ENCODE peak calls at places on chromosomes 1 and 21, in ten cellular contexts. One of them, this sample, is unnamed.
A peak's percentile ranks its signal among the peaks of the same experiment; 100 is the strongest.

GRCh38 chr1:108961752-108962486 is 1.4 kb downstream of the CLCC1 start:
- DNase-seq in body of pancreas: no peak
- DNase-seq in GM23338: no peak
- DNase-seq in breast epithelium: no peak
- DNase-seq in fibroblast of lung: no peak
- DNase-seq in endothelial cell of umbilical vein: no peak
- DNase-seq in psoas muscle: no peak
- DNase-seq in AG04450: no peak
- DNase-seq in hepatocyte: no peak
- DNase-seq in CD4-positive, alpha-beta T cell: no peak
- DNase-seq in this sample: no peak

GRCh38 chr1:153661111-153661708 is 2.7 kb downstream of the SNAPIN start:
- DNase-seq in fibroblast of lung: no peak
- DNase-seq in breast epithelium: no peak
- DNase-seq in CD4-positive, alpha-beta T cell: no peak
- DNase-seq in hepatocyte: no peak
- DNase-seq in GM23338: peak; percentile 26
- DNase-seq in endothelial cell of umbilical vein: no peak
- DNase-seq in psoas muscle: no peak
- DNase-seq in body of pancreas: no peak
- DNase-seq in AG04450: no peak
- DNase-seq in this sample: no peak

GRCh38 chr1:42480921-42481320 is 17.8 kb downstream of the CCDC30 start:
- DNase-seq in GM23338: no peak
- DNase-seq in endothelial cell of umbilical vein: no peak
- DNase-seq in breast epithelium: no peak
- DNase-seq in AG04450: no peak
- DNase-seq in body of pancreas: no peak
- DNase-seq in hepatocyte: no peak
- DNase-seq in CD4-positive, alpha-beta T cell: no peak
- DNase-seq in fibroblast of lung: no peak
- DNase-seq in psoas muscle: no peak
- DNase-seq in this sample: no peak

GRCh38 chr1:87449348-87449963 is 120.8 kb downstream of the LMO4 start:
- DNase-seq in AG04450: no peak
- DNase-seq in CD4-positive, alpha-beta T cell: no peak
- DNase-seq in fibroblast of lung: peak; percentile 5
- DNase-seq in hepatocyte: peak; percentile 22
- DNase-seq in breast epithelium: peak; percentile 53
- DNase-seq in body of pancreas: peak; percentile 83
- DNase-seq in GM23338: no peak
- DNase-seq in psoas muscle: no peak
- DNase-seq in endothelial cell of umbilical vein: no peak
- DNase-seq in this sample: no peak

GRCh38 chr1:228012555-228012954 is 5.8 kb downstream of the WNT3A start:
- DNase-seq in AG04450: no peak
- DNase-seq in fibroblast of lung: no peak
- DNase-seq in body of pancreas: no peak
- DNase-seq in CD4-positive, alpha-beta T cell: no peak
- DNase-seq in endothelial cell of umbilical vein: no peak
- DNase-seq in breast epithelium: no peak
- DNase-seq in psoas muscle: no peak
- DNase-seq in hepatocyte: no peak
- DNase-seq in GM23338: no peak
- DNase-seq in this sample: no peak

GRCh38 chr1:197441990-197442389 is 173.9 kb downstream of the CRB1 start:
- DNase-seq in body of pancreas: no peak
- DNase-seq in GM23338: peak; percentile 54
- DNase-seq in AG04450: peak; percentile 16
- DNase-seq in breast epithelium: no peak
- DNase-seq in hepatocyte: peak; percentile 34
- DNase-seq in CD4-positive, alpha-beta T cell: no peak
- DNase-seq in fibroblast of lung: peak; percentile 96
- DNase-seq in endothelial cell of umbilical vein: no peak
- DNase-seq in psoas muscle: no peak
- DNase-seq in this sample: peak; percentile 45

GRCh38 chr1:183551924-183552323 is 38.3 kb downstream of the NCF2 start:
- DNase-seq in body of pancreas: no peak
- DNase-seq in endothelial cell of umbilical vein: no peak
- DNase-seq in hepatocyte: no peak
- DNase-seq in breast epithelium: no peak
- DNase-seq in GM23338: no peak
- DNase-seq in fibroblast of lung: no peak
- DNase-seq in psoas muscle: no peak
- DNase-seq in CD4-positive, alpha-beta T cell: no peak
- DNase-seq in AG04450: no peak
- DNase-seq in this sample: no peak

GRCh38 chr1:48704736-48705135 is 72.0 kb downstream of the BEND5 start:
- DNase-seq in endothelial cell of umbilical vein: no peak
- DNase-seq in hepatocyte: no peak
- DNase-seq in GM23338: no peak
- DNase-seq in fibroblast of lung: no peak
- DNase-seq in psoas muscle: no peak
- DNase-seq in CD4-positive, alpha-beta T cell: no peak
- DNase-seq in body of pancreas: no peak
- DNase-seq in breast epithelium: no peak
- DNase-seq in AG04450: no peak
- DNase-seq in this sample: no peak

DNA sequence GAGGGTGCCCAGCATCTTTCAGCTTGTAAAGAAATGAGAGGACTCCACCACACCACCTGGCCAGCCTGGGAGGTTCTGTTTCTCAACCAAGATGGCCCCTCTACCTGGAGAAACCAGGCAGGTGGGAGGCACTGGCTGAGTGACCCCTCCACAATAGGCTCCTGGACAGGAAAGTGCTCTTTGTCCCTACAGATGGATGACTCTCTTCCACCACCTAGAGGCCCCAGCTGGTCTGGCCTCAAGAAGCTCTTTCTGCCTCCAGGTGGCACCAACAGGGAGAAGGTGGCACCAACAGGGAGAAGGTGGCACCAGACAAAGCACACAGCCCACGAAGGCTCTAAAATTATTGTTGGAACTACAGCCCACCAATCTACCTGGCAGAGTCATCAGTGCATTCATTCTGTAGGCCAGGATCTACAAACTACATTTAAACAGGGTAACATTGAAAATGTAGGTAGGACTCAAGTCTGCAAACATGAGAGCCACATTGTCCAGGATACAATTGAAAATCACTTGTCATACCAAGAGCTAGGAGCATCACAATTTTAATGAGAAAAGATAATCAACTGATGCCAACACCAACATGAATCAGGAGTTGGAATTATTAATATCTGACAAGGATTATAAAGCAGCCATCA is 14.4 kb downstream of the TMPRSS3 start:
- DNase-seq in breast epithelium: no peak
- DNase-seq in psoas muscle: no peak
- DNase-seq in AG04450: no peak
- DNase-seq in fibroblast of lung: peak; percentile 43
- DNase-seq in hepatocyte: peak; percentile 71
- DNase-seq in body of pancreas: peak; percentile 74
- DNase-seq in GM23338: peak; percentile 64
- DNase-seq in CD4-positive, alpha-beta T cell: peak; percentile 30
- DNase-seq in endothelial cell of umbilical vein: peak; percentile 31
- DNase-seq in this sample: peak; percentile 34
- H3K27ac ChIP-seq in breast epithelium: no peak overlapping the region
- H3K27ac ChIP-seq in psoas muscle: no peak overlapping the region
- H3K27ac ChIP-seq in AG04450: no peak overlapping the region
- H3K27ac ChIP-seq in fibroblast of lung: no peak overlapping the region
- H3K27ac ChIP-seq in hepatocyte: no peak overlapping the region
- H3K27ac ChIP-seq in body of pancreas: no peak overlapping the region
- H3K27ac ChIP-seq in GM23338: no peak overlapping the region
- H3K27ac ChIP-seq in CD4-positive, alpha-beta T cell: no peak overlapping the region
- H3K27ac ChIP-seq in endothelial cell of umbilical vein: no peak overlapping the region
- H3K27ac ChIP-seq in this sample: no peak overlapping the region

GRCh38 chr1:212608209-212608955 is at the start of gene ATF3:
- DNase-seq in hepatocyte: peak; percentile 99
- DNase-seq in breast epithelium: peak; percentile 100
- DNase-seq in fibroblast of lung: peak; percentile 99
- DNase-seq in CD4-positive, alpha-beta T cell: peak; percentile 63
- DNase-seq in AG04450: peak; percentile 99
- DNase-seq in body of pancreas: peak; percentile 100
- DNase-seq in endothelial cell of umbilical vein: peak; percentile 98
- DNase-seq in psoas muscle: peak; percentile 100
- DNase-seq in GM23338: peak; percentile 99
- DNase-seq in this sample: peak; percentile 99

GRCh38 chr1:212607924-212608208 is 695 bp upstream of the ATF3 start:
- DNase-seq in breast epithelium: peak; percentile 60
- DNase-seq in CD4-positive, alpha-beta T cell: no peak
- DNase-seq in body of pancreas: no peak
- DNase-seq in hepatocyte: no peak
- DNase-seq in AG04450: no peak
- DNase-seq in GM23338: no peak
- DNase-seq in endothelial cell of umbilical vein: no peak
- DNase-seq in fibroblast of lung: no peak
- DNase-seq in psoas muscle: no peak
- DNase-seq in this sample: no peak

GRCh38 chr1:212606042-212606733 is 2.4 kb upstream of the ATF3 start:
- DNase-seq in AG04450: no peak
- DNase-seq in psoas muscle: no peak
- DNase-seq in fibroblast of lung: no peak
- DNase-seq in hepatocyte: no peak
- DNase-seq in breast epithelium: no peak
- DNase-seq in CD4-positive, alpha-beta T cell: no peak
- DNase-seq in GM23338: no peak
- DNase-seq in endothelial cell of umbilical vein: peak; percentile 30
- DNase-seq in body of pancreas: no peak
- DNase-seq in this sample: no peak

GRCh38 chr1:212606734-212607205 is 1.8 kb upstream of the ATF3 start:
- DNase-seq in CD4-positive, alpha-beta T cell: peak; percentile 35
- DNase-seq in fibroblast of lung: no peak
- DNase-seq in endothelial cell of umbilical vein: no peak
- DNase-seq in breast epithelium: peak; percentile 90
- DNase-seq in psoas muscle: peak; percentile 72
- DNase-seq in GM23338: peak; percentile 48
- DNase-seq in hepatocyte: peak; percentile 89
- DNase-seq in body of pancreas: peak; percentile 87
- DNase-seq in AG04450: no peak
- DNase-seq in this sample: no peak

DNA sequence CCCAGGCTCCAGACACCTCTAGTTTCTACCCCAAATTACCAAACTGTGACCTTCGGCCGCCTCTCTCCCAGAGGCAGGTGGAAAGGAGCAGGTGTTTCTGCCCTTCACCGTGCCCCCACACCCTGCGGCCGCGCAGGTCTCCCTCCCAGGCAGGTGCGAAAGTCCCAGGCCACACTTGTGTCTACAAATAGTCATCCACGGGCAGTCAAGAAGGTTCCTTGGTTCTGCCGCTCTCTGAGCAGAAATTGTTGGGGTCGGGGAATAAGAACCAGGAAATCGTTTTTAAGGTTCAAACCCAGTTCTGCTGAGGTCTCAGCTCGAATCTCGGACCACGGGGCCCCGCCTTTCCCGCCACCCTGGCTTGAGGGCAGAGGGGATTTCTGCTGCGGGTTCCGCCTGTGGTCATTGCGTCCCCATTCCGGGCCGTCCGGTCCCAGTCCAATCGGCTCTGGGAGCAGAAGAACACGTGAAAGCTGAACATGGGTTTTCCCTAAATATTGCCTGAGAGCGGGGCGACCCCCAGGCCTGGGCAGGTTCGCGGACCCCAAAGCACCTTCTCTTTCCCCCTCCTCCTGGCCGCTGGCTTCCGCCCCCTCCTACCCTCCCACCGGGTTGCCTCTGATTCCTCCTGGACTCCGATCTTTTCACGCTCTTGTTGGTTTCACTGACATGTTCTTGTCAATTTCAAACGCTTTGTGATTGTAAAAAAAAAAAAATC is 1.2 kb upstream of the ATF3 start:
- DNase-seq in CD4-positive, alpha-beta T cell: no peak
- DNase-seq in GM23338: peak; percentile 52
- DNase-seq in AG04450: no peak
- DNase-seq in endothelial cell of umbilical vein: peak; percentile 24
- DNase-seq in hepatocyte: no peak
- DNase-seq in fibroblast of lung: no peak
- DNase-seq in body of pancreas: peak; percentile 73
- DNase-seq in psoas muscle: peak; percentile 62
- DNase-seq in breast epithelium: no peak
- DNase-seq in this sample: no peak
- H3K27me3 ChIP-seq in CD4-positive, alpha-beta T cell: peaks cover 60% of the 10 kb centered on the region
- H3K27me3 ChIP-seq in GM23338: peaks cover 61% of the 10 kb centered on the region
- H3K27me3 ChIP-seq in AG04450: peaks cover 51% of the 10 kb centered on the region
- H3K27me3 ChIP-seq in endothelial cell of umbilical vein: peaks cover 46% of the 10 kb centered on the region
- H3K27me3 ChIP-seq in hepatocyte: peaks cover 4% of the 10 kb centered on the region
- H3K27me3 ChIP-seq in fibroblast of lung: peaks cover 42% of the 10 kb centered on the region
- H3K27me3 ChIP-seq in body of pancreas: no peaks in the 10 kb centered on the region
- H3K27me3 ChIP-seq in psoas muscle: no peaks in the 10 kb centered on the region
- H3K27me3 ChIP-seq in breast epithelium: no peaks in the 10 kb centered on the region
- H3K27me3 ChIP-seq in this sample: peaks cover 39% of the 10 kb centered on the region

GRCh38 chr1:85320371-85321131 is 44.1 kb upstream of the BCL10 start:
- DNase-seq in fibroblast of lung: peak; percentile 42
- DNase-seq in body of pancreas: no peak
- DNase-seq in breast epithelium: no peak
- DNase-seq in GM23338: no peak
- DNase-seq in endothelial cell of umbilical vein: peak; percentile 81
- DNase-seq in psoas muscle: no peak
- DNase-seq in CD4-positive, alpha-beta T cell: no peak
- DNase-seq in AG04450: no peak
- DNase-seq in hepatocyte: no peak
- DNase-seq in this sample: no peak

GRCh38 chr1:85319931-85320330 is 43.5 kb upstream of the BCL10 start:
- DNase-seq in psoas muscle: no peak
- DNase-seq in CD4-positive, alpha-beta T cell: no peak
- DNase-seq in endothelial cell of umbilical vein: peak; percentile 90
- DNase-seq in AG04450: no peak
- DNase-seq in body of pancreas: no peak
- DNase-seq in GM23338: no peak
- DNase-seq in hepatocyte: no peak
- DNase-seq in breast epithelium: no peak
- DNase-seq in fibroblast of lung: no peak
- DNase-seq in this sample: no peak

GRCh38 chr1:85321237-85321964 is 45.0 kb upstream of the BCL10 start:
- DNase-seq in hepatocyte: no peak
- DNase-seq in AG04450: no peak
- DNase-seq in endothelial cell of umbilical vein: peak; percentile 35
- DNase-seq in GM23338: no peak
- DNase-seq in CD4-positive, alpha-beta T cell: no peak
- DNase-seq in body of pancreas: no peak
- DNase-seq in psoas muscle: no peak
- DNase-seq in breast epithelium: no peak
- DNase-seq in fibroblast of lung: peak; percentile 56
- DNase-seq in this sample: peak; percentile 65

GRCh38 chr1:85323770-85324169 is 47.3 kb upstream of the BCL10 start:
- DNase-seq in endothelial cell of umbilical vein: no peak
- DNase-seq in GM23338: no peak
- DNase-seq in breast epithelium: no peak
- DNase-seq in hepatocyte: no peak
- DNase-seq in fibroblast of lung: no peak
- DNase-seq in body of pancreas: no peak
- DNase-seq in AG04450: no peak
- DNase-seq in psoas muscle: no peak
- DNase-seq in CD4-positive, alpha-beta T cell: no peak
- DNase-seq in this sample: no peak

GRCh38 chr1:85322655-85323054 is 46.2 kb upstream of the BCL10 start:
- DNase-seq in fibroblast of lung: no peak
- DNase-seq in CD4-positive, alpha-beta T cell: no peak
- DNase-seq in endothelial cell of umbilical vein: peak; percentile 50
- DNase-seq in GM23338: no peak
- DNase-seq in body of pancreas: no peak
- DNase-seq in psoas muscle: no peak
- DNase-seq in AG04450: no peak
- DNase-seq in breast epithelium: no peak
- DNase-seq in hepatocyte: no peak
- DNase-seq in this sample: no peak
- H3K27ac ChIP-seq in fibroblast of lung: peak overlapping the region; percentile 69
- H3K27ac ChIP-seq in CD4-positive, alpha-beta T cell: no peak overlapping the region
- H3K27ac ChIP-seq in endothelial cell of umbilical vein: peak overlapping the region; percentile 100
- H3K27ac ChIP-seq in GM23338: no peak overlapping the region
- H3K27ac ChIP-seq in body of pancreas: no peak overlapping the region
- H3K27ac ChIP-seq in psoas muscle: no peak overlapping the region
- H3K27ac ChIP-seq in AG04450: no peak overlapping the region
- H3K27ac ChIP-seq in breast epithelium: no peak overlapping the region
- H3K27ac ChIP-seq in hepatocyte: no peak overlapping the region
- H3K27ac ChIP-seq in this sample: peak overlapping the region; percentile 93

GRCh38 chr1:4600615-4601460 is 53.6 kb upstream of the AJAP1 start:
- DNase-seq in CD4-positive, alpha-beta T cell: no peak
- DNase-seq in AG04450: no peak
- DNase-seq in breast epithelium: peak; percentile 37
- DNase-seq in fibroblast of lung: no peak
- DNase-seq in body of pancreas: no peak
- DNase-seq in psoas muscle: no peak
- DNase-seq in GM23338: no peak
- DNase-seq in hepatocyte: no peak
- DNase-seq in endothelial cell of umbilical vein: no peak
- DNase-seq in this sample: no peak

GRCh38 chr1:4602536-4603316 is 51.7 kb upstream of the AJAP1 start:
- DNase-seq in breast epithelium: peak; percentile 42
- DNase-seq in body of pancreas: no peak
- DNase-seq in hepatocyte: no peak
- DNase-seq in GM23338: no peak
- DNase-seq in AG04450: no peak
- DNase-seq in CD4-positive, alpha-beta T cell: no peak
- DNase-seq in psoas muscle: peak; percentile 19
- DNase-seq in endothelial cell of umbilical vein: no peak
- DNase-seq in fibroblast of lung: no peak
- DNase-seq in this sample: no peak

GRCh38 chr1:4605158-4605557 is 49.3 kb upstream of the AJAP1 start:
- DNase-seq in body of pancreas: no peak
- DNase-seq in endothelial cell of umbilical vein: no peak
- DNase-seq in fibroblast of lung: no peak
- DNase-seq in breast epithelium: no peak
- DNase-seq in AG04450: no peak
- DNase-seq in hepatocyte: no peak
- DNase-seq in CD4-positive, alpha-beta T cell: no peak
- DNase-seq in GM23338: no peak
- DNase-seq in psoas muscle: no peak
- DNase-seq in this sample: no peak

GRCh38 chr1:4601986-4602385 is 52.4 kb upstream of the AJAP1 start:
- DNase-seq in body of pancreas: no peak
- DNase-seq in AG04450: no peak
- DNase-seq in hepatocyte: no peak
- DNase-seq in psoas muscle: peak; percentile 0
- DNase-seq in endothelial cell of umbilical vein: no peak
- DNase-seq in fibroblast of lung: no peak
- DNase-seq in CD4-positive, alpha-beta T cell: no peak
- DNase-seq in breast epithelium: peak; percentile 24
- DNase-seq in GM23338: no peak
- DNase-seq in this sample: no peak

GRCh38 chr1:4603317-4604110 is 50.9 kb upstream of the AJAP1 start:
- DNase-seq in breast epithelium: peak; percentile 30
- DNase-seq in CD4-positive, alpha-beta T cell: no peak
- DNase-seq in GM23338: no peak
- DNase-seq in hepatocyte: no peak
- DNase-seq in AG04450: no peak
- DNase-seq in endothelial cell of umbilical vein: no peak
- DNase-seq in fibroblast of lung: no peak
- DNase-seq in body of pancreas: no peak
- DNase-seq in psoas muscle: peak; percentile 7
- DNase-seq in this sample: peak; percentile 3
- H3K27me3 ChIP-seq in breast epithelium: peaks cover 57% of the 10 kb centered on the region
- H3K27me3 ChIP-seq in CD4-positive, alpha-beta T cell: peaks cover 9% of the 10 kb centered on the region
- H3K27me3 ChIP-seq in GM23338: no peaks in the 10 kb centered on the region
- H3K27me3 ChIP-seq in hepatocyte: no peaks in the 10 kb centered on the region
- H3K27me3 ChIP-seq in AG04450: no peaks in the 10 kb centered on the region
- H3K27me3 ChIP-seq in endothelial cell of umbilical vein: no peaks in the 10 kb centered on the region
- H3K27me3 ChIP-seq in fibroblast of lung: no peaks in the 10 kb centered on the region
- H3K27me3 ChIP-seq in body of pancreas: no peaks in the 10 kb centered on the region
- H3K27me3 ChIP-seq in psoas muscle: no peaks in the 10 kb centered on the region
- H3K27me3 ChIP-seq in this sample: no peaks in the 10 kb centered on the region

This sample was measured in brain microvascular endothelial cell.